ENCODE peak calls at places on chromosomes 3 and 15, in four cellular contexts. A is Ammon's horn; B is CD8-positive, alpha-beta T cell; S is fibroblast of mammary gland. J is an unnamed sample.

GRCh38 chr15:62125763-62126162 is 39.3 kb downstream of the C2CD4B start:
- DNase-seq in A (no peak), B (no peak), S (peak; percentile 61), J (no peak)

GRCh38 chr3:106699093-106699492 is 678.1 kb upstream of the CCDC54 start:
- DNase-seq in A (no peak), B (no peak), S (no peak), J (no peak)

GRCh38 chr15:90261811-90262210 is 3.7 kb upstream of the NGRN start:
- DNase-seq in A (no peak), B (no peak), S (peak; percentile 80), J (no peak)

GRCh38 chr3:138509586-138509985 is 75.2 kb downstream of the ESYT3 start:
- DNase-seq in A (no peak), B (no peak), S (peak; percentile 57), J (no peak)

GRCh38 chr15:45588199-45588910 is 1.2 kb downstream of the BLOC1S6 start:
- DNase-seq in A (no peak), B (no peak), S (peak; percentile 38), J (no peak)

GRCh38 chr15:89018235-89018634 is 70.0 kb upstream of the ABHD2 start:
- DNase-seq in A (peak; percentile 54), B (no peak), S (peak; percentile 84), J (peak; percentile 87)

GRCh38 chr15:83206387-83206970 is 1.1 kb downstream of the HDGFL3 start:
- DNase-seq in A (peak; percentile 13), B (no peak), S (no peak), J (peak; percentile 37)

GRCh38 chr3:192844366-192844765 is 73.3 kb downstream of the MB21D2 start:
- DNase-seq in A (no peak), B (no peak), S (no peak), J (no peak)

GRCh38 chr3:126542340-126543241 is 16.1 kb downstream of the C3orf22 start:
- DNase-seq in A (no peak), B (peak; percentile 42), S (no peak), J (no peak)

GRCh38 chr15:45200799-45201556 is 13.2 kb upstream of the SHF start:
- DNase-seq in A (peak; percentile 93), B (peak; percentile 79), S (peak; percentile 88), J (peak; percentile 87)

GRCh38 chr3:48112813-48113212 is 75.4 kb downstream of the CDC25A start:
- DNase-seq in A (no peak), B (no peak), S (no peak), J (no peak)

GRCh38 chr3:150746791-150747590 is 16.0 kb downstream of the SIAH2 start:
- DNase-seq in A (no peak), B (no peak), S (no peak), J (no peak)

GRCh38 chr3:65582012-65582717 is 456.6 kb downstream of the MAGI1 start:
- DNase-seq in A (no peak), B (no peak), S (no peak), J (no peak)

GRCh38 chr15:37117030-37117429 is 16.7 kb upstream of the MEIS2 start:
- DNase-seq in A (no peak), B (no peak), S (no peak), J (no peak)

GRCh38 chr3:37753428-37753827 is 108.3 kb upstream of the CTDSPL start:
- DNase-seq in A (no peak), B (no peak), S (peak; percentile 8), J (no peak)

GRCh38 chr3:76965122-76965725 is 74.7 kb upstream of the ROBO2 start:
- DNase-seq in A (no peak), B (no peak), S (no peak), J (no peak)

GRCh38 chr3:17632401-17633100 is 109.9 kb downstream of the TBC1D5 start:
- DNase-seq in A (no peak), B (no peak), S (peak; percentile 80), J (no peak)

GRCh38 chr15:85339976-85340665 is 40.3 kb upstream of the AKAP13 start:
- DNase-seq in A (no peak), B (no peak), S (peak; percentile 50), J (no peak)

GRCh38 chr3:13621381-13622221 is 72.7 kb downstream of the FBLN2 start:
- DNase-seq in A (no peak), B (peak; percentile 61), S (no peak), J (no peak)

GRCh38 chr3:59308684-59309083 is 258.9 kb upstream of the CFAP20DC start:
- DNase-seq in A (no peak), B (no peak), S (no peak), J (no peak)

GRCh38 chr3:127791221-127791913 is 30.9 kb downstream of the MGLL start:
- DNase-seq in A (no peak), B (no peak), S (peak; percentile 77), J (peak; percentile 55)